ENCODE peak calls at places on chromosomes 6 and 20, in four cellular contexts. X is ascending aorta, I is uterus, Y is thoracic aorta. S is an unnamed sample. For H3K27me3, the result is how much of the 10 kb centered on the place peaks cover.

GRCh38 chr6:121678245-121678644 is 242.8 kb downstream of the GJA1 start:
- DNase-seq in Y (no peak), I (no peak), X (no peak), S (no peak)

GRCh38 chr20:6108330-6108729 is 14.5 kb downstream of the FERMT1 start:
- DNase-seq in I (no peak), Y (no peak), X (no peak), S (no peak)

GRCh38 chr20:34512266-34512954 is 3.8 kb upstream of the DYNLRB1 start:
- DNase-seq in X (no peak), I (no peak), Y (no peak), S (no peak)

GRCh38 chr6:158817298-158818007 is 1.7 kb downstream of the EZR start:
- DNase-seq in Y (no peak), I (no peak), X (peak), S (peak)

GRCh38 chr20:25706793-25707192 is 10.1 kb upstream of the ZNF337 start:
- DNase-seq in Y (no peak), I (no peak), X (no peak), S (no peak)

GRCh38 chr6:2524090-2524489 is 226.6 kb downstream of the MYLK4 start:
- DNase-seq in Y (no peak), I (no peak), X (no peak), S (no peak)

GRCh38 chr20:50772418-50773185 is 22.3 kb upstream of the BCAS4 start:
- DNase-seq in X (no peak), Y (no peak), I (peak), S (no peak)

GRCh38 chr6:6885521-6886088 is 222.2 kb upstream of the RREB1 start:
- DNase-seq in X (peak), I (no peak), Y (no peak), S (peak)

GRCh38 chr6:158290659-158291058 is 21.6 kb upstream of the TULP4 start:
- DNase-seq in Y (no peak), X (no peak), I (no peak), S (no peak)

GRCh38 chr6:19394687-19395086 is 442.5 kb upstream of the ID4 start:
- DNase-seq in I (no peak), X (no peak), Y (no peak), S (no peak)

GRCh38 chr6:107655245-107655644 is 165.3 kb downstream of the SOBP start:
- DNase-seq in I (no peak), Y (no peak), X (no peak), S (no peak)

GRCh38 chr20:58700121-58700780 is 7.7 kb downstream of the NPEPL1 start:
- DNase-seq in X (no peak), I (peak), Y (no peak), S (peak)

GRCh38 chr6:46583081-46583480 is 69.5 kb downstream of the CYP39A1 start:
- DNase-seq in I (no peak), X (no peak), Y (no peak), S (no peak)
- H3K27ac ChIP-seq in I (no peak), X (peak), Y (peak), S (no peak)

GRCh38 chr20:10781526-10781925 is 107.7 kb upstream of the JAG1 start:
- DNase-seq in I (no peak), Y (no peak), X (no peak), S (no peak)

GRCh38 chr20:10784337-10785183 is 110.8 kb upstream of the JAG1 start:
- DNase-seq in I (no peak), X (no peak), Y (no peak), S (no peak)

GRCh38 chr20:10780901-10781300 is 107.1 kb upstream of the JAG1 start:
- DNase-seq in I (no peak), X (no peak), Y (no peak), S (no peak)

GRCh38 chr20:10786678-10787077 is 112.9 kb upstream of the JAG1 start:
- DNase-seq in X (no peak), Y (no peak), I (no peak), S (no peak)

DNA sequence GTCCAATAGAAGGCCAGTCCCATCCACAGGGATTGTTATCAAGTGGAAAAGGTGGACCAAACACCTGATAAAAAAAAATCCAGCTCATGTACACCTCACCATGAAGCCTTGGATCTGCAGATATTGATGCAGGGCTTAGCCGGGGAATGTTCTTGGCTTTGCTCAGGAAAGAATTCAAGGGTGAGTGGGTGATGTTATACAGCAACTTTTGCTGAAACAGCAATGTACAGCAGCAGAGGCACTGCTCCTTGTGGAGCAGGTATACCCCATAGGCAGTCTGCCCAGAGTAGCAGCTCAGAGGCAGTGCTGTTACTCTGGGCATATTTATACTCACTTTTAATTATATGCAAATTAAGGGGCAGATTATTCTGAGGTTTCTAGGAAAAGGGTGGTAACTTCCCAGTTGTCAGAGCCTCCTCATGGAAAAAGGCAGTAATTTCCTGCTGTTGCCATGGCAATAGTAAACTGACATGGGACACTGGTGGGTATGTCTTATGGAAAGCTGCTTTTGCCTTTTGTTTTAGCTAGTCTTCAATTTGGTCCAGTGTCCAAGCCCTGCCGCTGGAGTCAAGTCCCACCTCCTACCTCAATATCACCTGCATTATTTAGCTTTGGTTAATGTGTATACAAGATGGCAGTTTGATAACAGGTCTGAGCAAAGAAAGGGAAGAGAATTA is 110.0 kb upstream of the JAG1 start:
- DNase-seq in Y (no peak), I (no peak), X (no peak), S (no peak)
- H3K4me3 ChIP-seq in Y (no peak), I (no peak), X (no peak), S (no peak)

GRCh38 chr6:168103036-168103830 is 24.2 kb upstream of the FRMD1 start:
- DNase-seq in X (no peak), I (no peak), Y (no peak), S (peak)
- H3K27me3 ChIP-seq in X (under half), I (under half), Y (under half), S (under half)

GRCh38 chr20:17940447-17940971 is 28.1 kb downstream of the SNX5 start:
- DNase-seq in X (no peak), Y (no peak), I (no peak), S (no peak)
- H3K27ac ChIP-seq in X (no peak), Y (no peak), I (peak), S (no peak)

GRCh38 chr6:13613029-13613594 is 2.0 kb upstream of the NOL7 start:
- DNase-seq in I (no peak), Y (no peak), X (no peak), S (no peak)

GRCh38 chr6:13615802-13616140 is 636 bp downstream of the NOL7 start:
- DNase-seq in I (peak), X (peak), Y (no peak), S (peak)

GRCh38 chr6:13614126-13614925 is 809 bp upstream of the NOL7 start:
- DNase-seq in X (peak), Y (peak), I (no peak), S (peak)

GRCh38 chr6:13614926-13615801 is at the start of gene NOL7:
- DNase-seq in I (peak), Y (peak), X (peak), S (peak)

GRCh38 chr6:13617066-13617465 is 1.9 kb downstream of the NOL7 start:
- DNase-seq in I (no peak), Y (no peak), X (no peak), S (no peak)
- H3K4me3 ChIP-seq in I (no peak), Y (peak), X (no peak), S (no peak)

DNA sequence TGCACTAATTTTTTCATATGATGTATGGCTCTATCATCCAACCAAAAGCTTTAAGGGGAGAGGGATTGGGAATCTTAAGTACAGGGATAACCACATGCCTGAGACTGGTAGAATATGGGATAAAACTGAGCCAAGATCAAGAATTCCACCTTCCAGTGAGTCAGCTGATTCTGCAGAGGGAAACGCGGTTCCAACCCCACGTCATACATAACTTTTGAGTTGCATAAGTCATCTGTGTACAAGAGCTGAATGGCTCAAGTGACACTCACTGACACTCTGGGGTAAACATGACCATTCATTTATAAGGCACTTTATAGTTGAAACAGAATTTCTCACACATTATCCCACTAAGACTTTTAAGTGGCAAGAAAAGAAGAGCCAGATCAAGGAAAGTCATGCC is 16.4 kb downstream of the TRIM27 start:
- DNase-seq in Y (no peak), X (peak), I (no peak), S (no peak)
- H3K27me3 ChIP-seq in Y (under half), X (under half), I (under half), S (under half)

DNA sequence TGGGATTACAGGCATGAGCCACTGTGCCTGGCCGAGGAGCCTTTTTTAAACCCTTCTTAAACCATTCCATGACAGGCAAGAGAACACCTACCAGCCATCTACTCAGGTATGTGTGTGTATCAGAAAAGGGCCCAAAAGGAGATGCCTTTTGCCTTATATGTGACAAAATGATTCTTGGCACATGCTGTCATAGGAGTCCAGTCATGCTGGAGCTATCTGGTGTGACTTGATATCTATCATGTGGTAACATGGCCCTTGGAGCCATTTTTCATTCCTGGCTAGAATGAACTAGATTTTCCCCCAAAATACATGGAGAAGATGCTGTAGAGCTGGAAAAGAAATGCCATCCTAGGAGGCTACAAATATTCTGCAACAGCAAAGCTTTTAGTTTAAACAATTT is 129.1 kb downstream of the DST start:
- DNase-seq in X (no peak), Y (no peak), I (no peak), S (no peak)
- H3K27ac ChIP-seq in X (peak), Y (peak), I (peak), S (peak)

DNA sequence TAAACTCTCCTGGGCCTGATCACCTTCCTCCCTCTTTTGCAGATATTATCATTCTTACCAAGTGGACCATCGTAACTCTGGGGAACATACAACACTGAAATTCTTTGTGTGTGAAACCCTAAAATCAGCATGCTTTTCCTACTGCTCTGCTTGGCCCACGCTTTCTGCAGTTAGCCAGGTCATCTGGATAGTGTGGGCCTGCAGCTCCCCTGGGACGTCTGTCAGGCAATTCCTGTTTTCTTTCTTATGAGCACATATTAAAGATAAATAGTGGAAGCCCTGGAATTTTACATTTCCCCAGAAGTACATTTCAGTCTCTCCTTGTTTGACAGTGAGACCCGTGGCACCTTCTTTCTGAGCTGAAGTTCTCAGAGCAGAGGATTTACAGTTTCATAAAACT is 136.7 kb upstream of the PDE10A start:
- DNase-seq in Y (no peak), I (peak), X (no peak), S (peak)
- H3K4me3 ChIP-seq in Y (no peak), I (no peak), X (no peak), S (no peak)

GRCh38 chr6:21666200-21666671 is 72.7 kb downstream of the SOX4 start:
- DNase-seq in Y (no peak), X (peak), I (peak), S (peak)
- H3K27me3 ChIP-seq in Y (under half), X (under half), I (under half), S (half or more)

GRCh38 chr6:131013495-131013894 is 49.5 kb downstream of the EPB41L2 start:
- DNase-seq in I (peak), X (no peak), Y (no peak), S (no peak)

GRCh38 chr6:131015192-131015591 is 47.9 kb downstream of the EPB41L2 start:
- DNase-seq in I (no peak), Y (no peak), X (no peak), S (no peak)

GRCh38 chr6:131015630-131016263 is 47.3 kb downstream of the EPB41L2 start:
- DNase-seq in X (no peak), I (peak), Y (no peak), S (no peak)

GRCh38 chr6:131017962-131018361 is 45.1 kb downstream of the EPB41L2 start:
- DNase-seq in X (no peak), I (no peak), Y (no peak), S (no peak)

GRCh38 chr6:131014080-131014776 is 48.8 kb downstream of the EPB41L2 start:
- DNase-seq in Y (no peak), X (no peak), I (no peak), S (no peak)
- H3K27ac ChIP-seq in Y (peak), X (peak), I (peak), S (peak)